ENCODE peak calls at places on chromosomes 6 and 20, in ten cellular contexts. One of them, this sample, is unnamed.

GRCh38 chr6:87700729-87701675 is 1.0 kb downstream of the AKIRIN2 start:
- DNase-seq in fibroblast of pulmonary artery: peak
- DNase-seq in pons: peak
- DNase-seq in T-helper 2 cell treated with Interferon-gamma antibody and Interleukin-4, amounts not matched to agents 5 μg/mL and 100 μg/mL, for 36 hours: peak
- DNase-seq in uterus: peak
- DNase-seq in GM12865: peak
- DNase-seq in HEK293T: peak
- DNase-seq in B cell: peak
- DNase-seq in right lobe of liver: peak
- DNase-seq in keratinocyte: no peak
- DNase-seq in this sample: no peak

GRCh38 chr6:134056046-134056445 is 3.6 kb upstream of the SLC2A12 start:
- DNase-seq in fibroblast of pulmonary artery: no peak
- DNase-seq in pons: no peak
- DNase-seq in T-helper 2 cell treated with Interferon-gamma antibody and Interleukin-4, amounts not matched to agents 5 μg/mL and 100 μg/mL, for 36 hours: no peak
- DNase-seq in uterus: no peak
- DNase-seq in GM12865: no peak
- DNase-seq in HEK293T: no peak
- DNase-seq in B cell: no peak
- DNase-seq in right lobe of liver: no peak
- DNase-seq in keratinocyte: no peak
- DNase-seq in this sample: no peak

GRCh38 chr20:10171864-10172751 is 46.5 kb upstream of the SNAP25 start:
- DNase-seq in fibroblast of pulmonary artery: peak
- DNase-seq in pons: no peak
- DNase-seq in T-helper 2 cell treated with Interferon-gamma antibody and Interleukin-4, amounts not matched to agents 5 μg/mL and 100 μg/mL, for 36 hours: peak
- DNase-seq in uterus: peak
- DNase-seq in GM12865: no peak
- DNase-seq in HEK293T: peak
- DNase-seq in B cell: no peak
- DNase-seq in right lobe of liver: peak
- DNase-seq in keratinocyte: no peak
- DNase-seq in this sample: no peak

GRCh38 chr20:8996817-8997512 is 71.9 kb upstream of the PLCB4 start:
- DNase-seq in fibroblast of pulmonary artery: no peak
- DNase-seq in pons: no peak
- DNase-seq in T-helper 2 cell treated with Interferon-gamma antibody and Interleukin-4, amounts not matched to agents 5 μg/mL and 100 μg/mL, for 36 hours: no peak
- DNase-seq in uterus: no peak
- DNase-seq in GM12865: no peak
- DNase-seq in HEK293T: no peak
- DNase-seq in B cell: no peak
- DNase-seq in right lobe of liver: no peak
- DNase-seq in keratinocyte: no peak
- DNase-seq in this sample: no peak

GRCh38 chr6:126170875-126171489 is 168.9 kb upstream of the CENPW start:
- DNase-seq in fibroblast of pulmonary artery: peak
- DNase-seq in pons: no peak
- DNase-seq in T-helper 2 cell treated with Interferon-gamma antibody and Interleukin-4, amounts not matched to agents 5 μg/mL and 100 μg/mL, for 36 hours: no peak
- DNase-seq in uterus: no peak
- DNase-seq in GM12865: peak
- DNase-seq in HEK293T: peak
- DNase-seq in B cell: no peak
- DNase-seq in right lobe of liver: no peak
- DNase-seq in keratinocyte: no peak
- DNase-seq in this sample: peak

GRCh38 chr6:134546962-134547645 is 229.2 kb upstream of the SGK1 start:
- DNase-seq in fibroblast of pulmonary artery: no peak
- DNase-seq in pons: no peak
- DNase-seq in T-helper 2 cell treated with Interferon-gamma antibody and Interleukin-4, amounts not matched to agents 5 μg/mL and 100 μg/mL, for 36 hours: no peak
- DNase-seq in uterus: no peak
- DNase-seq in GM12865: no peak
- DNase-seq in HEK293T: no peak
- DNase-seq in B cell: no peak
- DNase-seq in right lobe of liver: no peak
- DNase-seq in keratinocyte: no peak
- DNase-seq in this sample: no peak

GRCh38 chr6:150634641-150635292 is 35.1 kb downstream of the PLEKHG1 start:
- DNase-seq in fibroblast of pulmonary artery: no peak
- DNase-seq in pons: no peak
- DNase-seq in T-helper 2 cell treated with Interferon-gamma antibody and Interleukin-4, amounts not matched to agents 5 μg/mL and 100 μg/mL, for 36 hours: no peak
- DNase-seq in uterus: no peak
- DNase-seq in GM12865: no peak
- DNase-seq in HEK293T: no peak
- DNase-seq in B cell: no peak
- DNase-seq in right lobe of liver: no peak
- DNase-seq in keratinocyte: no peak
- DNase-seq in this sample: no peak

GRCh38 chr6:113184736-113185135 is 672.4 kb upstream of the MARCKS start:
- DNase-seq in fibroblast of pulmonary artery: peak
- DNase-seq in pons: no peak
- DNase-seq in T-helper 2 cell treated with Interferon-gamma antibody and Interleukin-4, amounts not matched to agents 5 μg/mL and 100 μg/mL, for 36 hours: no peak
- DNase-seq in uterus: no peak
- DNase-seq in GM12865: no peak
- DNase-seq in HEK293T: no peak
- DNase-seq in B cell: no peak
- DNase-seq in right lobe of liver: no peak
- DNase-seq in keratinocyte: no peak
- DNase-seq in this sample: no peak

GRCh38 chr6:138847884-138848283 is 52.0 kb downstream of the ECT2L start:
- DNase-seq in fibroblast of pulmonary artery: no peak
- DNase-seq in pons: no peak
- DNase-seq in T-helper 2 cell treated with Interferon-gamma antibody and Interleukin-4, amounts not matched to agents 5 μg/mL and 100 μg/mL, for 36 hours: no peak
- DNase-seq in uterus: no peak
- DNase-seq in GM12865: no peak
- DNase-seq in HEK293T: no peak
- DNase-seq in B cell: no peak
- DNase-seq in right lobe of liver: no peak
- DNase-seq in keratinocyte: no peak
- DNase-seq in this sample: no peak

This sample was measured in glomerular endothelial cell.